ENCODE peak calls at places on chromosomes 13 and 19, in seven cellular contexts. Y is KG1, S is AG10803, N is putamen, Z is HS-27A, G is Ammon's horn, F is nephron progenitor cell. O is an unnamed sample.

GRCh38 chr13:113207890-113208423 is 512 bp downstream of the PCID2 start:
- DNase-seq in Y (no peak), S (peak), N (no peak), Z (no peak), G (no peak), F (no peak), O (no peak)

GRCh38 chr13:25446261-25446660 is 74.5 kb downstream of the ATP8A2 start:
- DNase-seq in Y (no peak), S (no peak), N (no peak), Z (no peak), G (no peak), F (no peak), O (no peak)

GRCh38 chr19:10546817-10547216 is 3.1 kb downstream of the ATG4D start:
- DNase-seq in Y (no peak), S (no peak), N (no peak), Z (no peak), G (no peak), F (no peak), O (no peak)

GRCh38 chr13:29954082-29955043 is 103.9 kb upstream of the UBL3 start:
- DNase-seq in Y (no peak), S (no peak), N (no peak), Z (no peak), G (peak), F (no peak), O (no peak)

GRCh38 chr13:110860986-110861385 is 53.9 kb downstream of the ANKRD10 start:
- DNase-seq in Y (no peak), S (no peak), N (no peak), Z (no peak), G (no peak), F (no peak), O (no peak)

GRCh38 chr19:32543107-32543900 is 37.7 kb upstream of the PDCD5 start:
- DNase-seq in Y (no peak), S (no peak), N (no peak), Z (peak), G (no peak), F (no peak), O (no peak)

GRCh38 chr19:51339313-51339686 is 2.6 kb downstream of the VSIG10L start:
- DNase-seq in Y (no peak), S (no peak), N (peak), Z (no peak), G (no peak), F (no peak), O (no peak)

GRCh38 chr13:101301053-101301452 is 115.3 kb downstream of the NALCN start:
- DNase-seq in Y (no peak), S (no peak), N (no peak), Z (no peak), G (no peak), F (no peak), O (no peak)

GRCh38 chr13:45280751-45281634 is 60.0 kb downstream of the TPT1 start:
- DNase-seq in Y (peak), S (peak), N (peak), Z (peak), G (peak), F (peak), O (peak)

GRCh38 chr13:23870356-23871146 is 18.6 kb downstream of the MIPEP start:
- DNase-seq in Y (no peak), S (peak), N (no peak), Z (no peak), G (no peak), F (no peak), O (no peak)

GRCh38 chr13:59012731-59013130 is 1151.0 kb downstream of the DIAPH3 start:
- DNase-seq in Y (no peak), S (no peak), N (no peak), Z (no peak), G (no peak), F (no peak), O (no peak)

GRCh38 chr13:83879431-83880171 is 2.7 kb downstream of the SLITRK1 start:
- DNase-seq in Y (no peak), S (peak), N (peak), Z (no peak), G (peak), F (no peak), O (no peak)

GRCh38 chr19:19613456-19613855 is 5.0 kb downstream of the PBX4 start:
- DNase-seq in Y (no peak), S (peak), N (no peak), Z (peak), G (no peak), F (no peak), O (no peak)

GRCh38 chr19:18226956-18227780 is 930 bp upstream of the PDE4C start:
- DNase-seq in Y (no peak), S (no peak), N (no peak), Z (no peak), G (no peak), F (no peak), O (no peak)

GRCh38 chr19:2461751-2462634 is 5.2 kb upstream of the LMNB2 start:
- DNase-seq in Y (no peak), S (peak), N (no peak), Z (no peak), G (no peak), F (peak), O (no peak)

O was measured in thoracic aorta.